ENCODE peak calls at places on chromosome 18, in five cellular contexts. B is heart left ventricle, N is hepatocyte, W is tibial artery, Y is sigmoid colon. V is an unnamed sample. For H3K9me3 and H3K36me3, the result is how much of the 10 kb centered on the place peaks cover.

GRCh38 chr18:44778788-44779187 is 98.1 kb downstream of the SETBP1 start:
- DNase-seq in B (no peak), W (no peak), Y (no peak), N (no peak), V (no peak)

GRCh38 chr18:10367846-10368245 is 86.6 kb upstream of the APCDD1 start:
- DNase-seq in W (no peak), Y (no peak), N (no peak), B (no peak), V (no peak)

GRCh38 chr18:48304906-48305693 is 104.1 kb downstream of the ZBTB7C start:
- DNase-seq in B (no peak), N (no peak), W (no peak), Y (peak), V (no peak)

GRCh38 chr18:62398291-62398690 is 73.2 kb downstream of the TNFRSF11A start:
- DNase-seq in Y (no peak), N (no peak), W (no peak), B (no peak), V (no peak)

GRCh38 chr18:54909538-54909937 is 49.7 kb downstream of the CCDC68 start:
- DNase-seq in B (no peak), W (no peak), Y (peak), N (no peak), V (no peak)

GRCh38 chr18:63823516-63824219 is 48.5 kb downstream of the SERPINB7 start:
- DNase-seq in B (no peak), W (peak), Y (no peak), N (no peak), V (no peak)

GRCh38 chr18:47798366-47798765 is 132.1 kb downstream of the SMAD2 start:
- DNase-seq in N (no peak), W (no peak), B (no peak), Y (no peak), V (no peak)

GRCh38 chr18:56044239-56044638 is 456.2 kb upstream of the TCF4 start:
- DNase-seq in N (no peak), B (no peak), W (no peak), Y (no peak), V (no peak)

GRCh38 chr18:51196116-51196810 is 1.2 kb downstream of the MEX3C start:
- DNase-seq in W (peak), Y (peak), N (peak), B (peak), V (peak)

GRCh38 chr18:79988925-79989361 is 580 bp upstream of the TXNL4A start:
- DNase-seq in N (peak), B (no peak), W (no peak), Y (peak), V (peak)

GRCh38 chr18:34956663-34957062 is 84.5 kb upstream of the MAPRE2 start:
- DNase-seq in Y (no peak), N (no peak), B (no peak), W (no peak), V (no peak)

GRCh38 chr18:58668897-58669296 is 2.4 kb upstream of the MALT1 start:
- DNase-seq in Y (no peak), B (no peak), N (no peak), W (no peak), V (peak)

GRCh38 chr18:35337256-35337655 is 7.0 kb downstream of the ZNF24 start:
- DNase-seq in B (no peak), N (no peak), W (no peak), Y (no peak), V (no peak)

GRCh38 chr18:26133652-26134051 is at the start of gene PSMA8:
- DNase-seq in W (no peak), N (peak), B (peak), Y (no peak), V (no peak)

GRCh38 chr18:34661464-34662087 is 48.5 kb upstream of the DTNA start:
- DNase-seq in N (peak), Y (no peak), W (no peak), B (no peak), V (no peak)

GRCh38 chr18:38047820-38048219 is 482.2 kb upstream of the CELF4 start:
- DNase-seq in B (no peak), Y (no peak), N (no peak), W (no peak), V (no peak)

GRCh38 chr18:36035253-36035652 is 32.1 kb downstream of the RPRD1A start:
- DNase-seq in Y (no peak), N (no peak), W (no peak), B (no peak), V (no peak)

GRCh38 chr18:75390854-75391253 is 36.6 kb downstream of the SMIM21 start:
- DNase-seq in Y (no peak), W (no peak), B (no peak), N (no peak), V (no peak)

DNA sequence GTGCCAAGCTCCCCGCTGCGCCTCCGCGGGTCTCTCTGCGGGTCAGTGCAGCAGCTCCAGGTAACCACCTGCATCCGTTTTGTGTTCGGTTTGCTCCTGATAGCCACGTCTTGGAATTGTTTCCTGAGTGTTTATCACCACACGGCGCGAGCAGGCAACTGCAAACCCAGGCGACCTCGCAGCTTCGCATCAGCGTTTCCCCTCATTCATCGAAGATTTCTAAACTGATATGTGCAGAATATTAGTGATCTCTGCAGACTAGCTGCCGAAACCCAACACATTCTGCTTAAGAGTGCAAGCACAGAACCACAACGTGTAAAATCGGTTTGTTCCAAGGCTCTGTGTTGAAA is 65.1 kb upstream of the SALL3 start:
- DNase-seq in W (no peak), N (no peak), Y (no peak), B (no peak), V (no peak)
- H3K4me3 ChIP-seq in W (no peak), N (no peak), Y (no peak), B (no peak), V (no peak)

GRCh38 chr18:14930076-14930475 is 182.1 kb downstream of the ANKRD30B start:
- DNase-seq in Y (no peak), W (no peak), N (no peak), B (no peak), V (no peak)
- H3K9me3 ChIP-seq in Y (under half), W (under half), N (under half), B (under half), V (under half)

GRCh38 chr18:12346240-12346565 is 30.8 kb downstream of the AFG3L2 start:
- DNase-seq in N (no peak), Y (peak), B (no peak), W (no peak), V (no peak)

GRCh38 chr18:12347895-12348294 is 29.1 kb downstream of the AFG3L2 start:
- DNase-seq in W (no peak), B (no peak), Y (no peak), N (no peak), V (no peak)

GRCh38 chr18:12345491-12346239 is 31.4 kb downstream of the AFG3L2 start:
- DNase-seq in B (no peak), W (no peak), Y (no peak), N (no peak), V (no peak)

GRCh38 chr18:12338382-12338781 is 30.3 kb downstream of the TUBB6 start:
- DNase-seq in B (no peak), Y (peak), N (no peak), W (no peak), V (no peak)

DNA sequence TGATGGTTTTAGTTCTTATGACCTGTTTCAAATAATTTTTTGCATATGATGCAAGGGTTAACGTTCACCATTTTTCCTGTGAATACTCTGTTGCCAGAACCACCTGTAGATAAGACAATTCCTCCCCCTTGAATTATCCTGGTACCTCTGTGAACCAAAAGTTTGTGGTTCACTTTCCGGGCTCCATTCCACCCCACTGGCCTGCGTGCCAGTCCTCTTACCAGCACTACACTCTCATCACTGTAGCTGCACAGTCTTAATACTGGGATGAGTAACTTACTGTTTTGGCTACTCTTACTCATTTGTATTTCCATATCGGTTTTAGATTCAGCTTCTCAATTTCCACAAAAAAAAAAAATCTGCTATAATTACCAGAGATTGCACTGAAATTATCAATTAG is 34.4 kb downstream of the AFG3L2 start:
- DNase-seq in W (no peak), B (no peak), N (no peak), Y (no peak), V (no peak)
- H3K36me3 ChIP-seq in W (half or more), B (half or more), N (under half), Y (under half), V (under half)

DNA sequence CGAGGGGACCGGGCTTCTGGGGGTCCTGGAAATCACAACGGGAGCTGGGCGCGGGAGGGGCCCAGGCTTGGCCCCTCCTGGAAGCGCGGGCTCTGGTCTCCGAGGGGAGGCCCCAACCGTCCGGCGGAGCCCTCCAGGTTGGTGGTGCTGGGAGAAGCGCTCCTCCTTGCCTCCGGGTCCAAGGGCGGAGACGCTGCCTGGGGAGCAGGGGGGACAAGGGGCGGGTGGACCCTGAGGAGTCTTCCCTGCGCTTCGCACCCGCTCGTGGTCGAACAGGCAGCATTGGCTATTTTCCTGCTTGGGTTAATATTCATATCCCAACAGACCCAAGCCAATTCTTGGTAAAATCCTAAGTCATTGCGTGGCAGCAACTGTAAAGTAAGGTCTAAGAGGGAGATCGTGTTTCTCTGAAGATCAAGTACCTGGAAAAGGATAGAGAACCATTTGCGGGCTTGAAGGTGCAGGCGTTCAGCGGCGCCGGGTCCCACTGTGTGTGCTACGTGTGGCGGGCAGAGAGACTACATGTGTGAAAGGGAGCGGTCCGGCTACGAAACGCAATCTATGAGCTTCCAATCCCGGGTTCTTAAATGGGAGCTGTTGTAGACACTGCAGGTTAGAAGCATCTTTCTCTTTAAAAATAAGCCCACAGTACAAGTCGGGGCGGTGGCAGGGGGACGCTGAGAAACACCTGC is 805 bp downstream of the CIDEA start:
- DNase-seq in N (no peak), Y (no peak), W (no peak), B (no peak), V (no peak)
- H3K4me3 ChIP-seq in N (no peak), Y (peak), W (no peak), B (peak), V (no peak)

DNA sequence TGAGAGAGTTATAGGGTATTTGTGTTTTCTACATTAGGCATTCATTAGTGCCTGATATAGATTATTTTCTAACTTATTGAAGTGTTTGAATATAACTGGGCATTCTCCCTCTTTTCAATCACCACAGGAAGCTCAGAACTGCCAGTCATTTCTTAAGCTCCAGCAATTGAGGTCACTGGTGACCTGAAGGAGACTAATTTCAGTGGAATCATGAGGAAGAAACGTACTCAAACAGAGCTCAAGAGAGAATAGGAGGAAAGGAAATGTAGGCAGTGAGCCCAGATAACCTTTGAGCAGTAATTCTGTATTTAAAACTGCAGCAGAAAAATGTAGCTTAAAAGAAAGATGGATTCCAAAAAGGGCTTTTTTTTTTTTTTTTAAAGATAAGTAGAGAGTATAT is 1035.5 kb downstream of the SOCS6 start:
- DNase-seq in Y (no peak), B (no peak), W (no peak), N (no peak), V (no peak)
- H3K9me3 ChIP-seq in Y (under half), B (under half), W (under half), N (under half), V (under half)

V was measured in MG63.